ENCODE peak calls at places on chromosomes 11 and 22, in eight cellular contexts. X is HT1080; W is Ammon's horn; B is iPS DF 19.7; G is activated naive CD8-positive, alpha-beta T cell treated with anti-CD3 and anti-CD28 coated beads for 36 hours; Y is SK-N-DZ; N is Right ventricle myocardium superior; P is HEK293T. T is an unnamed sample.

GRCh38 chr11:122007611-122008071 is 108.4 kb downstream of the BLID start:
- DNase-seq in Y (no peak), P (no peak), X (no peak), G (no peak), B (no peak), W (peak), N (peak), T (no peak)

GRCh38 chr11:67605231-67606011 is 1.3 kb upstream of the NDUFV1 start:
- DNase-seq in Y (no peak), X (no peak), W (no peak), G (no peak), P (no peak), B (no peak), N (no peak), T (no peak)

GRCh38 chr22:37043828-37044538 is 7.6 kb upstream of the KCTD17 start:
- DNase-seq in B (no peak), N (peak), Y (peak), W (no peak), X (peak), G (peak), P (peak), T (peak)

GRCh38 chr22:42399315-42400271 is 32.6 kb downstream of the NFAM1 start:
- DNase-seq in P (peak), W (peak), G (no peak), Y (peak), N (peak), X (no peak), B (no peak), T (peak)

GRCh38 chr11:61125310-61125684 is 23.0 kb downstream of the CD5 start:
- DNase-seq in W (no peak), X (no peak), Y (peak), P (no peak), B (no peak), G (no peak), N (no peak), T (no peak)

GRCh38 chr11:45041556-45041955 is 90.9 kb upstream of the TP53I11 start:
- DNase-seq in G (no peak), X (no peak), B (no peak), Y (no peak), N (no peak), P (no peak), W (peak), T (no peak)

GRCh38 chr22:35538801-35539321 is 1.8 kb upstream of the RASD2 start:
- DNase-seq in B (no peak), X (no peak), P (peak), W (no peak), N (no peak), Y (no peak), G (peak), T (no peak)

GRCh38 chr22:23361676-23362075 is 181.4 kb downstream of the BCR start:
- DNase-seq in B (no peak), G (no peak), W (no peak), X (no peak), Y (no peak), N (no peak), P (no peak), T (no peak)

GRCh38 chr11:123413636-123414035 is 16.4 kb upstream of the GRAMD1B start:
- DNase-seq in B (no peak), N (no peak), W (no peak), X (peak), G (no peak), P (no peak), Y (no peak), T (no peak)

GRCh38 chr11:130159657-130160459 is at the start of gene ST14:
- DNase-seq in X (no peak), P (no peak), G (peak), B (no peak), N (peak), W (no peak), Y (no peak), T (peak)

GRCh38 chr11:96178014-96178745 is 164.8 kb downstream of the MAML2 start:
- DNase-seq in N (no peak), P (peak), G (no peak), Y (no peak), X (no peak), B (no peak), W (no peak), T (no peak)

GRCh38 chr11:114416441-114416928 is 16.0 kb downstream of the RBM7 start:
- DNase-seq in Y (no peak), W (no peak), G (no peak), N (no peak), P (no peak), B (no peak), X (no peak), T (no peak)

GRCh38 chr22:23458663-23459541 is 121.2 kb downstream of the IGLL1 start:
- DNase-seq in X (no peak), Y (no peak), N (no peak), W (no peak), G (no peak), P (no peak), B (no peak), T (no peak)

GRCh38 chr22:39651783-39652058 is 81.2 kb downstream of the CACNA1I start:
- DNase-seq in X (no peak), P (no peak), B (no peak), Y (no peak), N (peak), W (no peak), G (no peak), T (no peak)

GRCh38 chr11:130709531-130709930 is 206.7 kb downstream of the SNX19 start:
- DNase-seq in P (no peak), B (no peak), Y (no peak), X (no peak), G (no peak), W (no peak), N (no peak), T (no peak)

T was measured in naive B cell.